ENCODE peak calls at places on chromosomes 11 and 22, in six cellular contexts. One of them, this sample, is unnamed.

GRCh38 chr11:71963468-71963867 is 34.6 kb downstream of the RNF121 start:
- DNase-seq in SK-N-SH: no peak
- DNase-seq in HepG2: no peak
- DNase-seq in K562: no peak
- DNase-seq in H1: no peak
- DNase-seq in GM12878: no peak
- DNase-seq in this sample: no peak

GRCh38 chr22:30232716-30233218 is 13.8 kb downstream of the LIF start:
- DNase-seq in HepG2: no peak
- DNase-seq in GM12878: no peak
- DNase-seq in H1: no peak
- DNase-seq in SK-N-SH: no peak
- DNase-seq in K562: no peak
- DNase-seq in this sample: no peak

GRCh38 chr11:2150206-2150847 is 10.7 kb downstream of the INS start:
- DNase-seq in H1: no peak
- DNase-seq in GM12878: no peak
- DNase-seq in HepG2: peak
- DNase-seq in SK-N-SH: peak
- DNase-seq in K562: no peak
- DNase-seq in this sample: peak

GRCh38 chr22:45621836-45622600 is 49.6 kb upstream of the ATXN10 start:
- DNase-seq in H1: no peak
- DNase-seq in GM12878: no peak
- DNase-seq in SK-N-SH: no peak
- DNase-seq in K562: no peak
- DNase-seq in HepG2: no peak
- DNase-seq in this sample: no peak

GRCh38 chr22:26482171-26482570 is 1.4 kb downstream of the HPS4 start:
- DNase-seq in H1: no peak
- DNase-seq in HepG2: no peak
- DNase-seq in GM12878: no peak
- DNase-seq in K562: no peak
- DNase-seq in SK-N-SH: no peak
- DNase-seq in this sample: no peak

GRCh38 chr11:117144477-117145392 is 648 bp downstream of the PAFAH1B2 start:
- DNase-seq in SK-N-SH: peak
- DNase-seq in K562: peak
- DNase-seq in HepG2: peak
- DNase-seq in GM12878: no peak
- DNase-seq in H1: no peak
- DNase-seq in this sample: peak

GRCh38 chr11:45881708-45882368 is 3.6 kb upstream of the MAPK8IP1 start:
- DNase-seq in SK-N-SH: peak
- DNase-seq in HepG2: no peak
- DNase-seq in GM12878: no peak
- DNase-seq in H1: no peak
- DNase-seq in K562: no peak
- DNase-seq in this sample: no peak

GRCh38 chr11:17778956-17779860 is 44.6 kb downstream of the KCNC1 start:
- DNase-seq in HepG2: no peak
- DNase-seq in H1: no peak
- DNase-seq in SK-N-SH: no peak
- DNase-seq in K562: no peak
- DNase-seq in GM12878: no peak
- DNase-seq in this sample: no peak

GRCh38 chr11:61967924-61968757 is 707 bp upstream of the FTH1 start:
- DNase-seq in H1: no peak
- DNase-seq in GM12878: peak
- DNase-seq in HepG2: peak
- DNase-seq in K562: peak
- DNase-seq in SK-N-SH: peak
- DNase-seq in this sample: no peak

GRCh38 chr22:46381731-46382130 is 46.2 kb downstream of the TRMU start:
- DNase-seq in SK-N-SH: no peak
- DNase-seq in HepG2: no peak
- DNase-seq in GM12878: no peak
- DNase-seq in H1: no peak
- DNase-seq in K562: no peak
- DNase-seq in this sample: no peak

GRCh38 chr11:47352556-47352955 is at the start of gene MYBPC3:
- DNase-seq in HepG2: no peak
- DNase-seq in H1: no peak
- DNase-seq in GM12878: no peak
- DNase-seq in SK-N-SH: peak
- DNase-seq in K562: no peak
- DNase-seq in this sample: no peak

GRCh38 chr11:132137981-132138313 is 767.5 kb downstream of the NTM start:
- DNase-seq in SK-N-SH: no peak
- DNase-seq in HepG2: no peak
- DNase-seq in GM12878: no peak
- DNase-seq in H1: no peak
- DNase-seq in K562: no peak
- DNase-seq in this sample: no peak
- TF ChIP-seq RFX5 in SK-N-SH: no peak
- TF ChIP-seq RFX5 in HepG2: no peak
- TF ChIP-seq RFX5 in GM12878: no peak
- TF ChIP-seq RFX5 in H1: no peak
- TF ChIP-seq RFX5 in K562: no peak
- TF ChIP-seq RFX5 in this sample: no peak

DNA sequence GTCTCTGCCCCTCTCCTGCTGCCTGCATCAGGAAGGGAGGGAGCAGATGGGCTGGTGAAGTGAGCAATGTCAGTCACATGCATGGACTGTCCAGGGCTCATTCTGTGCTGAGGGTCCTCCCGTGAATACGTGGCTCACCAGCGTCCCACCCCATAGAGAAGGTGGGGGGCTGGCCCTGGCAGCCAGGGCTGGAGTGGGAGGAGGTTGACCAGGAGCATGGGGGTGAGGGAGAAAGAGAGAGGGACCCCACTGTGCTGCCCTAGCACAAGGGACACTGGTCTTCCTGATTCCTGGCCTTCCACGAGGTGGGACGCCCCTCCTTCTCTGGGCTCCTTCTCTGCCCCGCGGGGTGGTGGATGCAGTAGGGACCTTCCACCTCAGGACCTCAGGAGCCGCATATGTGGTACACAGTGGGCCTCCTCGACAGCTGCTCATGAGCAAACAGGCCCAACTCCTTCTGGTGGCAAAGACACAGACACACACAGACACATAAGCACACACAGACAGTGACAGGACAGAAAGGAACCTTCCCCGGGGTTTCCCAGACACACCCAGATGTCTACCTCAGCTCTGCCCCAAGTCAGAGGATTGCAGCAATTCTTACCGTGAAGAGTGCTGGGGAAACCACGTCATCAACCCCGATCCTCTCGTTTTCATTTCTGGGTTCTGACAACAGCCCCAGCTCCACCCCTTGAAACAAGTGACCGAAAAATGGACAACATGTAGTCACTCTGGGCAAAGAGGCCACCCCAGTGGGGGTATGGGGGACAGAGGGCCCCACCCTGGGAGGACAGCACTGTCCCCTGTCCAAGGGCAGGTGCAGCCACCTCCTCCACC is 3.6 kb upstream of the APOBEC3A start:
- DNase-seq in GM12878: peak
- DNase-seq in K562: no peak
- DNase-seq in H1: no peak
- DNase-seq in HepG2: no peak
- DNase-seq in SK-N-SH: no peak
- DNase-seq in this sample: peak
- TF ChIP-seq MAX in GM12878: no peak
- TF ChIP-seq MAX in K562: no peak
- TF ChIP-seq MAX in H1: no peak
- TF ChIP-seq MAX in HepG2: no peak
- TF ChIP-seq MAX in SK-N-SH: no peak
- TF ChIP-seq MAX in this sample: no peak

DNA sequence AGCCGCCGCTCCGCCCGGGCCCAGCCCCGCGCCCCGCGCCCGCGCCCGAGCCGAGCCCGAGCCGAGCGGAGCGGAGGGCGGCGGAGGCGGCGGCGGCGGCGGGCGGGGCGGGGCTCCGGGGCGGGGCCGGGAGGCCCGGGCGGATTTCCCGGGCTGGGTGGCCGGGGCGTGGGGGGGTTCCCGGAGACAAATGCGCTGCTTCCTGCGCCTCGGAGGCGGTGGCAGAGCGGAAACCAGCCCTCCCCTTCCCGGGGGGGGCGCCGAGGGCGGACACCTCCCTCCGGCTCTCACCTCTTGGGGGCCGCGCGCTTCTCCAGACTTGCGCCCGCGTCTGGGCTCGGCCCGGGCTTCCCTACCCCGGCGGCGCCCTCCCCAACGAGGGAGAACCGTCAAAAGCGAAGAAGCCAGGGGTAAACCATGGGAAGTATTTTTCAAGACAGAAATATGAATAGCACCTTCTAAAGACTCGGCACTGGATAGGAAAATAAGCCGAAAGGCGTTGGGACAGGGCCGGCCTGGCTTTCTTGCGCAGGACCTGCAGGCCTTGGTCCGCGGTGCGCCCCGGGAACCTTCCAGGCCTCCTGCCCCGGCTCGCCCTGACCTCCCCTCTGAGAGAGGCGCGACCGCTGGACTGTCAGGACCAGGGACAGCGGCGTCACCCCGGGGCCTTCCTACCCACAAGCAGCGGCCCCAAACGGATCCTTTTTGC is at the start of gene MAPK11:
- DNase-seq in GM12878: no peak
- DNase-seq in HepG2: peak
- DNase-seq in SK-N-SH: peak
- DNase-seq in H1: no peak
- DNase-seq in K562: peak
- DNase-seq in this sample: peak
- TF ChIP-seq RFX5 in GM12878: no peak
- TF ChIP-seq RFX5 in HepG2: no peak
- TF ChIP-seq RFX5 in SK-N-SH: no peak
- TF ChIP-seq RFX5 in H1: no peak
- TF ChIP-seq RFX5 in K562: no peak
- TF ChIP-seq RFX5 in this sample: no peak

DNA sequence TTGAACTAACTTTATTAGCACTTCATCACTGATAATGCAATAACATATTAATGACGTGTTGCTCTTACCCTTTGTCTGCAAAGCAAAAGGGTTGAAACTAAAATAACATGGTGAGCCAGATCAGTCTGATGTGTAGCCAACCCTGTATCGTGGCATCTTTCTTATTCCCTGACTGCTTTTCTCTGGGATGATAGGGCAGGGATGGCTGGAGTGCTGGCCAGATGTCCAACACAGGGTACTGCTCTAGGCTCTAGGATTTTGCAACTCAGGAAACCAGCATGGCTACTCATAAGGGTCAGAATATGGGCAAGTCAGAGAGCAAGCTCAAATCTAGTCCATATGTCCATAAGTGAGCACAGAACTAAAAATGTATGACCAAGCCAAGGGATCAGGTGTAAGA is 129.1 kb downstream of the SLC17A6 start:
- DNase-seq in SK-N-SH: no peak
- DNase-seq in GM12878: no peak
- DNase-seq in H1: no peak
- DNase-seq in HepG2: no peak
- DNase-seq in K562: no peak
- DNase-seq in this sample: no peak
- TF ChIP-seq MAX in SK-N-SH: no peak
- TF ChIP-seq MAX in GM12878: no peak
- TF ChIP-seq MAX in H1: no peak
- TF ChIP-seq MAX in HepG2: no peak
- TF ChIP-seq MAX in K562: no peak
- TF ChIP-seq MAX in this sample: no peak

GRCh38 chr11:107275632-107276031 is 182.0 kb downstream of the CWF19L2 start:
- DNase-seq in GM12878: no peak
- DNase-seq in K562: no peak
- DNase-seq in HepG2: no peak
- DNase-seq in SK-N-SH: no peak
- DNase-seq in H1: no peak
- DNase-seq in this sample: peak

GRCh38 chr11:107271425-107271824 is 186.2 kb downstream of the CWF19L2 start:
- DNase-seq in SK-N-SH: no peak
- DNase-seq in H1: no peak
- DNase-seq in GM12878: no peak
- DNase-seq in HepG2: no peak
- DNase-seq in K562: no peak
- DNase-seq in this sample: no peak

GRCh38 chr11:107272561-107272960 is 185.1 kb downstream of the CWF19L2 start:
- DNase-seq in SK-N-SH: no peak
- DNase-seq in H1: no peak
- DNase-seq in K562: no peak
- DNase-seq in GM12878: no peak
- DNase-seq in HepG2: no peak
- DNase-seq in this sample: no peak

GRCh38 chr11:107276057-107276456 is 181.6 kb downstream of the CWF19L2 start:
- DNase-seq in K562: no peak
- DNase-seq in SK-N-SH: no peak
- DNase-seq in GM12878: no peak
- DNase-seq in HepG2: no peak
- DNase-seq in H1: no peak
- DNase-seq in this sample: no peak
- TF ChIP-seq RFX5 in K562: no peak
- TF ChIP-seq RFX5 in SK-N-SH: no peak
- TF ChIP-seq RFX5 in GM12878: no peak
- TF ChIP-seq RFX5 in HepG2: no peak
- TF ChIP-seq RFX5 in H1: no peak
- TF ChIP-seq RFX5 in this sample: no peak

DNA sequence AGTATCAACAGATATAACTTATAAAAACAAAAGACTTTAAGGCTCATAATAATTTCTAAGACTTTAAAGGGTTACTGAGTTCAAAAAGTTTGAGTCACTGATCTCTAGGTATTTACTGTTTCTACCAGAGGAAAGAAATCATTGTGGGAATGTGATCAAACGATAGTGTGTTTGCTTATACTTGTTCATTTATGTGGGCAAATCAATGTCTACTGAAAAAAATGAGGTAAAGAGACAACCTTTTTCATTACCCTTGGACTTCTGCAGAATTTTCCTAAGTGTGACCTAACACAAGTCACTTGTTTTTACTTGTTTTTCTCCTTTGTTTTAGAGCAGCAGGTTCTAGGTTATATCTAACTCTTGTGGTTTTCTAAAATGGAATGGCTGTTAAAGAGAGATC is 65.4 kb downstream of the PRR5L start:
- DNase-seq in GM12878: no peak
- DNase-seq in K562: no peak
- DNase-seq in HepG2: no peak
- DNase-seq in H1: no peak
- DNase-seq in SK-N-SH: no peak
- DNase-seq in this sample: no peak
- TF ChIP-seq MAX in GM12878: no peak
- TF ChIP-seq MAX in K562: no peak
- TF ChIP-seq MAX in HepG2: no peak
- TF ChIP-seq MAX in H1: no peak
- TF ChIP-seq MAX in SK-N-SH: no peak
- TF ChIP-seq MAX in this sample: no peak

DNA sequence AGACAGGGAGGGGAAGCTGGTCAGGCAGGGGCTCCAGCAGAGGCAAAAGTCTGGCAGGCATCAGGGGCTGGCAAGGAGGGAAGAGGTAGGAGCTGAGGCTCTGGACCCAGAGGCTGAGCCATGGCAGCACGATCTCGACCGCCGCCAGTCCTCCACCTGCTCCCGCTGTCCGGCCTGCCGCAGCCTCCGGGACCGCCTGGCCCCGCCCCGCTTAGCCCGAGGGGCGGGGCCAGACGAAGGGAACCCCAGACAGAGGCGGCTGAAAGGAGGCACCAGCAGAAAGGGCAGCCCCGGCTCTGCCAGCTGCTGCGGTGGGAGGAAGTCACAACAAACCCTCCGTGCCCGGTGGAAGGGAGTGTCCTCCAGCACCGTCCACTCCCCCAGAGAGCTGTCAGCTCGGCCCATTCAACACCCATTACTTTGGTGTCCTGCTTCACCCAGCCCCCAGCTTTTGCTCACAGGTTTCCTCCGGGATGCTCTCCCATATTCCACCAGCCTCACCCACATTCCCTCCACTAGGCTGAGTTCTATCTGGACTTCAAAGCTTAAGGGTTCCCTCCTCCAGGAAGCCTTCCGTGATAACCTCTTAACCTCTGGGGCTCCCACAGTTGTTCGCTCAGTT is at the start of gene MFNG:
- DNase-seq in SK-N-SH: peak
- DNase-seq in GM12878: peak
- DNase-seq in H1: no peak
- DNase-seq in K562: peak
- DNase-seq in HepG2: peak
- DNase-seq in this sample: peak
- TF ChIP-seq RFX5 in SK-N-SH: no peak
- TF ChIP-seq RFX5 in GM12878: no peak
- TF ChIP-seq RFX5 in H1: no peak
- TF ChIP-seq RFX5 in K562: no peak
- TF ChIP-seq RFX5 in HepG2: no peak
- TF ChIP-seq RFX5 in this sample: no peak